ENCODE peak calls at places on chromosomes 7 and 10, in eight cellular contexts. P is HCT116, F is A549, Q is Panc1, O is GM12878, G is K562, Z is HepG2, J is SK-N-SH. B is an unnamed sample. For H3K4me1, the result is how much of the 10 kb centered on the place peaks cover.

GRCh38 chr7:155490697-155491628 is 33.0 kb downstream of the EN2 start:
- DNase-seq in P (no peak), F (no peak), Q (no peak), O (no peak), G (no peak), Z (no peak), J (peak), B (peak)

GRCh38 chr10:24465124-24465874 is 256.4 kb downstream of the KIAA1217 start:
- DNase-seq in P (no peak), F (no peak), Q (no peak), O (no peak), G (no peak), Z (no peak), J (no peak), B (no peak)

GRCh38 chr10:74810087-74810486 is 16.3 kb upstream of the KAT6B start:
- DNase-seq in P (no peak), F (no peak), Q (no peak), O (no peak), G (no peak), Z (no peak), J (no peak), B (no peak)

GRCh38 chr7:5232485-5232837 is 42.4 kb downstream of the WIPI2 start:
- DNase-seq in P (no peak), F (no peak), Q (no peak), O (no peak), G (no peak), Z (no peak), J (no peak), B (no peak)

GRCh38 chr7:106866298-106867281 is 1.5 kb downstream of the PIK3CG start:
- DNase-seq in P (no peak), F (no peak), Q (no peak), O (peak), G (no peak), Z (no peak), J (no peak), B (no peak)

GRCh38 chr7:13949450-13949849 is 40.0 kb downstream of the ETV1 start:
- DNase-seq in P (no peak), F (no peak), Q (no peak), O (no peak), G (no peak), Z (no peak), J (peak), B (no peak)

GRCh38 chr10:90777614-90778013 is 80.2 kb downstream of the HTR7 start:
- DNase-seq in P (no peak), F (no peak), Q (no peak), O (no peak), G (no peak), Z (no peak), J (no peak), B (no peak)

GRCh38 chr10:13536674-13537366 is 8.0 kb upstream of the BEND7 start:
- DNase-seq in P (peak), F (peak), Q (peak), O (peak), G (peak), Z (peak), J (peak), B (peak)

GRCh38 chr7:39154815-39155214 is 177.1 kb downstream of the POU6F2 start:
- DNase-seq in P (no peak), F (no peak), Q (no peak), O (no peak), G (no peak), Z (no peak), J (no peak), B (no peak)

GRCh38 chr10:132590752-132591121 is 53.1 kb downstream of the INPP5A start:
- DNase-seq in P (no peak), F (peak), Q (no peak), O (no peak), G (no peak), Z (no peak), J (no peak), B (no peak)

GRCh38 chr10:132591166-132591971 is 53.8 kb downstream of the INPP5A start:
- DNase-seq in P (no peak), F (peak), Q (no peak), O (no peak), G (no peak), Z (peak), J (no peak), B (peak)

GRCh38 chr10:132593900-132594876 is 56.6 kb downstream of the INPP5A start:
- DNase-seq in P (no peak), F (no peak), Q (no peak), O (peak), G (no peak), Z (no peak), J (no peak), B (no peak)

GRCh38 chr10:132595021-132595420 is 57.4 kb downstream of the INPP5A start:
- DNase-seq in P (no peak), F (no peak), Q (no peak), O (no peak), G (no peak), Z (no peak), J (no peak), B (no peak)

DNA sequence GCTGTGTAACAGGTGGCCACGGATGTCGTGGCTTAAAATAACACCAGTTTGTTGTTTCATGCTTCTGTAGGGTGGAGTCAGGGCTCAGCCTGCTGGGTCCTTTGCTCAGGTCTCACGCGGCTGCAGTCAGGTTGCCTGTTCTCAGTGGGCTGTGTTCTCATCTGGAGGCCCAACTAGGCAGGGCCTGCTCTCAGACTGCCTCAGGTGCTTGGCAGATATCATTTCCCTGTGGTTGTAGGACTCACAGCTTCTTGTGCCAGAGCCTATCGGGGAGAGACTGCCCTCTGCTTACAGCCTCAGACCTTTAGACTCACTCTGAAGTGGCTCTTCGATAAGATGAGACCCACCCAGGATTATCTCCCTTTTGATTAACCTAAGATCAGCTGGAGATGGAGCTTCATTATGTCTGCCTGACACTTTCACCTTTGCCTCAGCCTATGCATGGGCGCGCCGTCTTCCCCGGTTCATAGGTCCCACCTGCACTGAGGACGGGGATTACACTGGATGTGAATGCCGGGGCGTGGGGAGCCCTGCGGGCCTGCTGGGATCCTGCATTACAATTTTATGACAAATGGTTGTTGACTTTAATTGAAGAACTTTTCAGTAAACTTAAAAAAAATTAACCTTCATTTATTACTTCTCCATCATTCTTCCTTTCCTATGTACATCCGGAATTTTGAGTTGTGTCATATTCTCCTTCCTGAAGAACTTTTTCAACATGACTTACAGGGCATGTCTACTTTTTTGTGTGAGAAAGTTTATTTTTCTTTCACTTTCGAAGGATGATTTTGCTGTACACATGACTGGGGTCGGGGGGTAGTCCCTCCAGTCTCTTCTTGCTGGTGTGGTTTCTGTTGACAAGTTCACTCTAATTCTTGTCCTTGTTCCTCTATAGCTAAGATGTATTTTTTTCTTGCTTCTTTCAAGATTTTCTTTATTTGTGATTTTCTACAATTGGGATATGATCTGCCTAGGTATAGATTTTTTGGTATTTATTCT is 55.5 kb downstream of the INPP5A start:
- DNase-seq in P (no peak), F (no peak), Q (no peak), O (peak), G (no peak), Z (no peak), J (no peak), B (no peak)
- H3K4me1 ChIP-seq in P (under half), F (under half), Q (under half), O (under half), G (under half), Z (under half), J (under half), B (under half)

DNA sequence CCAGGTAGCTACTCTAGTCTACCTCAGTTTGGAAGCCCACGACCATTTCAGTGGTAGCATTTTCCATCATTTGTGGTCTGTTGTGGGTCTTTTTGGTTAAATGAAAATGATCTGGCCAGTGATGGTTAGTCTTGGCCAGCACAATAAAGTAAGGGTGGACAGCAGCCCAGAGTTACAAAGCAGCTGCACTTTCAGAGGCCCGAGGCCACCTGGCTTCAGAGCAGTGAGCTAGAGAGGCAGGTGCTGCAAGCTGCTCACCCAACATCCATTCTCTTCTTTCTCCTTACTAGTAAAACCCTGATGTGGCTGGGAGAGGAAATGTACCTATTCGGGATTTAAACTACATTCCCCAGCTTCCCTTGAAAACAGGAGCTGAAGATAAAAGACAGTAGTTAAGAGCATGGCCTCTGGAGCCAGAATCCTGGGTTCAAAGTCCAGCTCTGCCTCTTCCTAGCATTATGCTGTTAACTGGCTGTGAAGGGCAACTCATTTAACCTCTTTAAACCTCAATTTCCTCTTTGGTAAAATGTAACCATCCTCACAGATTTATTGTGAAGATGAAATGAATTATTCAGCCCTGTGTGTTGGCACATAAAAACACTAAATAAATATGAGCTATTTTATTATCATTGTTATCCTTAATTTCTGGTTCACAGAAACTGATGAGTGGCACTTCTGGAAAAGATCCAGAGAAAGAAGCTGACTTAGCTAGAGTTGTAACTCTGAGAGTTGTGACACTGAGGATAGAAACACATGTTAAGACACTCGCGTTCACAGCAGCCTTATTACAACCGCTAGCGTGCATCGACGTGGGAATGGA is 517.3 kb downstream of the PARD3 start:
- DNase-seq in P (no peak), F (no peak), Q (no peak), O (no peak), G (no peak), Z (peak), J (no peak), B (peak)
- TF ChIP-seq REST in P (no peak), F (no peak), Q (no peak), O (no peak), G (no peak), Z (no peak), J (no peak), B (no peak)

GRCh38 chr7:972110-972509 is 3.2 kb downstream of the COX19 start:
- DNase-seq in P (no peak), F (no peak), Q (no peak), O (no peak), G (no peak), Z (no peak), J (no peak), B (no peak)
- H3K4me1 ChIP-seq in P (under half), F (under half), Q (under half), O (under half), G (under half), Z (under half), J (under half), B (under half)

DNA sequence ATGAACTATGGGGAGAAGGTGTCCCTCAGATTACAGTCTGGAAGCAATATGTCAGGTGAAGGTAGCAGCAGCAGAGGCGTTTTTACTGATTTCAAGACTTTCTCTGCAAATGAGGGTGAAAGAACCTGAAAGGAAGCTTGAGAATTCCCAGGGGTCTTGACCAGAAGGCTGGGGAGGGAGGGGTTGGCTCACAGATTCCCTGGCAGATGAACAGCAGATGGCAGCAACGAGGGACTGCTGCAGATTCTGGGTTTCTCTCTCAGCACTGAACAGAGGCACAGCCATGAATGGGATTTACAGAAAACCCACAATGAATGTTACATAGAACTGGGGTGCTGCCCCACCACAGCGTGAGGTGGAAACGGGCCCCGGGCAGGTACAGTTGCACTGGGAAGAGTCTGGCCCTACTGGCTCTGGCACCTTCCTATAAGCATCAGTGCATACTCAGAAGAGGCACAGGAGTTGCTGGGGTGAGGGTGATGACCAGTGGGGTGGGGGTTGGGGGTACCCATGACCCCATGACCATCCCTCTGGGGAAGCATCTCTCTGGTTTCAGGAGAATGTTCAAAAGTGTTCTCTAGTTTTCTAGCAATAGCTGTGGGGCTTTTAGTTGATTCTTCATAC is 317.8 kb downstream of the SH2D4B start:
- DNase-seq in P (no peak), F (no peak), Q (peak), O (peak), G (peak), Z (peak), J (peak), B (peak)
- TF ChIP-seq REST in P (no peak), F (no peak), Q (no peak), O (no peak), G (no peak), Z (no peak), J (no peak), B (no peak)

B was measured in GM23338.